ENCODE peak calls at places on chromosome 1, in seven cellular contexts. One of them, this sample, is unnamed.

GRCh38 chr1:240093120-240093961 is 1.7 kb downstream of the FMN2 start:
- DNase-seq in IMR-90: no peak
- DNase-seq in H9: peak
- DNase-seq in mesenchymal stem cell: peak
- DNase-seq in H1: no peak
- DNase-seq in mesendoderm: peak
- DNase-seq in trophoblast cell: no peak
- DNase-seq in this sample: peak

GRCh38 chr1:113929750-113930498 is 800 bp downstream of the HIPK1 start:
- DNase-seq in H1: no peak
- DNase-seq in IMR-90: peak
- DNase-seq in mesendoderm: peak
- DNase-seq in H9: no peak
- DNase-seq in trophoblast cell: peak
- DNase-seq in mesenchymal stem cell: no peak
- DNase-seq in this sample: peak

GRCh38 chr1:203331224-203331623 is 19.7 kb downstream of the FMOD start:
- DNase-seq in mesenchymal stem cell: no peak
- DNase-seq in IMR-90: no peak
- DNase-seq in trophoblast cell: no peak
- DNase-seq in H1: no peak
- DNase-seq in mesendoderm: no peak
- DNase-seq in H9: no peak
- DNase-seq in this sample: no peak

GRCh38 chr1:36083635-36084501 is at the start of gene TEKT2:
- DNase-seq in mesendoderm: peak
- DNase-seq in H9: peak
- DNase-seq in mesenchymal stem cell: peak
- DNase-seq in IMR-90: no peak
- DNase-seq in trophoblast cell: no peak
- DNase-seq in H1: no peak
- DNase-seq in this sample: peak

GRCh38 chr1:100535264-100535663 is 2.7 kb upstream of the GPR88 start:
- DNase-seq in H1: no peak
- DNase-seq in trophoblast cell: no peak
- DNase-seq in mesendoderm: no peak
- DNase-seq in IMR-90: no peak
- DNase-seq in mesenchymal stem cell: no peak
- DNase-seq in H9: no peak
- DNase-seq in this sample: no peak

GRCh38 chr1:158930504-158930903 is 848 bp upstream of the PYHIN1 start:
- DNase-seq in mesenchymal stem cell: no peak
- DNase-seq in H9: no peak
- DNase-seq in H1: no peak
- DNase-seq in IMR-90: no peak
- DNase-seq in mesendoderm: no peak
- DNase-seq in trophoblast cell: no peak
- DNase-seq in this sample: no peak

GRCh38 chr1:109793486-109794318 is 30.0 kb upstream of the EPS8L3 start:
- DNase-seq in H9: peak
- DNase-seq in mesenchymal stem cell: peak
- DNase-seq in IMR-90: peak
- DNase-seq in trophoblast cell: no peak
- DNase-seq in H1: no peak
- DNase-seq in mesendoderm: peak
- DNase-seq in this sample: no peak

GRCh38 chr1:905071-905749 is 18.5 kb upstream of the SAMD11 start:
- DNase-seq in H1: no peak
- DNase-seq in H9: peak
- DNase-seq in mesenchymal stem cell: peak
- DNase-seq in trophoblast cell: peak
- DNase-seq in mesendoderm: peak
- DNase-seq in IMR-90: no peak
- DNase-seq in this sample: no peak

GRCh38 chr1:10721381-10722321 is 74.8 kb downstream of the CASZ1 start:
- DNase-seq in trophoblast cell: peak
- DNase-seq in mesendoderm: peak
- DNase-seq in IMR-90: no peak
- DNase-seq in H1: no peak
- DNase-seq in mesenchymal stem cell: no peak
- DNase-seq in H9: peak
- DNase-seq in this sample: no peak

GRCh38 chr1:111439461-111440351 is 9.3 kb downstream of the WDR77 start:
- DNase-seq in mesendoderm: no peak
- DNase-seq in mesenchymal stem cell: no peak
- DNase-seq in H1: no peak
- DNase-seq in H9: no peak
- DNase-seq in trophoblast cell: no peak
- DNase-seq in IMR-90: peak
- DNase-seq in this sample: no peak

GRCh38 chr1:17013598-17014320 is 2.0 kb upstream of the ATP13A2 start:
- DNase-seq in IMR-90: no peak
- DNase-seq in mesenchymal stem cell: no peak
- DNase-seq in H9: no peak
- DNase-seq in trophoblast cell: no peak
- DNase-seq in mesendoderm: no peak
- DNase-seq in H1: no peak
- DNase-seq in this sample: no peak
- H2BK120ac ChIP-seq in IMR-90: no peak
- H2BK120ac ChIP-seq in mesenchymal stem cell: no peak
- H2BK120ac ChIP-seq in H9: no peak
- H2BK120ac ChIP-seq in trophoblast cell: no peak
- H2BK120ac ChIP-seq in mesendoderm: no peak
- H2BK120ac ChIP-seq in H1: peak
- H2BK120ac ChIP-seq in this sample: no peak

DNA sequence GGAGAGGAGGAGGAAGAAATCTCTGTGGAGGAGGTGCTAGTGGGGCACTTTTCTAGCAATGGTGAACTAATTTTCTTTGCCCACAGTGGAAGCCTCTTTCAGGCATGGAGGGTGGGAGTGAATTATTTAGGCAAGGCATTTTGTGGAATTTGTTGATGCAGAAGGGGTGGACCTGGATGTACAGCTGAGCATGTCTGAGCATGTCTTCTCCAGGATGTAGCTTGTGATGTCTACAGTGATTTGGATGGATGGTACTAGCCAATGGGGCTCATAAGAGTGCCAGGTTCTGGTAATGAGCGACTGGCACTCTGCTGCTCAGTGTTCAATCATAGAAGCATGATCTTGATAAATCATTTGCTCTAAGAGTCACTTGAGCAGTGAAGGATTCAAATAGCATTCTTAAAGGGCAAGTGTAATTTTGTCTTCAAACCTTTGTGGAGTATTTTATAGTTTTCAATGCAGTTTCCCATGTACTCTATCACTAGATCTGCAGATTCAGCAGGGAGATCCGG is 153.9 kb upstream of the LMO4 start:
- DNase-seq in mesenchymal stem cell: no peak
- DNase-seq in H9: no peak
- DNase-seq in H1: no peak
- DNase-seq in IMR-90: no peak
- DNase-seq in mesendoderm: no peak
- DNase-seq in trophoblast cell: no peak
- DNase-seq in this sample: no peak
- H2BK120ac ChIP-seq in mesenchymal stem cell: no peak
- H2BK120ac ChIP-seq in H9: no peak
- H2BK120ac ChIP-seq in H1: no peak
- H2BK120ac ChIP-seq in IMR-90: peak
- H2BK120ac ChIP-seq in mesendoderm: no peak
- H2BK120ac ChIP-seq in trophoblast cell: peak
- H2BK120ac ChIP-seq in this sample: no peak

DNA sequence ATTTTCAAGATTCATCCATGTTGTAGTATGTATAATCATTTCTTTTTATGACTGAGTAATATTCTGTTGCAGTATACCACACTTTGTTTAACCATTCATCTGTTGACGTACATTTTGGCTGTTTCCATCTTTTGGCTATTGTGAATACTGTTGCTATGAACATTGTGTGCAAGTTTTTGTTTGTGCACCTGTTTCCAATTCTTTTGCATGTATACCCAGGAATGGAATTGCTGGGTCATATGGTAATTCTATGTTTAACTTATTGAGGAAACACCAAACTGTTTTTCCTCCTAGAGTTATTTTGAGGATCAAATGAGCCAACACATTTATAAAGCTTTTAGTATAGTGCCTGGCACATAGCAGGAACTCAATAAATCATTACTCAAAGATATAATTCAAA is 49.2 kb upstream of the MAN1A2 start:
- DNase-seq in IMR-90: no peak
- DNase-seq in mesenchymal stem cell: no peak
- DNase-seq in H1: no peak
- DNase-seq in H9: no peak
- DNase-seq in mesendoderm: no peak
- DNase-seq in trophoblast cell: no peak
- DNase-seq in this sample: no peak
- H2BK120ac ChIP-seq in IMR-90: no peak
- H2BK120ac ChIP-seq in mesenchymal stem cell: no peak
- H2BK120ac ChIP-seq in H1: no peak
- H2BK120ac ChIP-seq in H9: no peak
- H2BK120ac ChIP-seq in mesendoderm: no peak
- H2BK120ac ChIP-seq in trophoblast cell: no peak
- H2BK120ac ChIP-seq in this sample: no peak

GRCh38 chr1:61420243-61420642 is 304.7 kb downstream of the TM2D1 start:
- DNase-seq in mesendoderm: no peak
- DNase-seq in mesenchymal stem cell: no peak
- DNase-seq in H9: no peak
- DNase-seq in trophoblast cell: no peak
- DNase-seq in IMR-90: no peak
- DNase-seq in H1: no peak
- DNase-seq in this sample: no peak
- H2BK120ac ChIP-seq in mesendoderm: no peak
- H2BK120ac ChIP-seq in mesenchymal stem cell: no peak
- H2BK120ac ChIP-seq in H9: no peak
- H2BK120ac ChIP-seq in trophoblast cell: no peak
- H2BK120ac ChIP-seq in IMR-90: no peak
- H2BK120ac ChIP-seq in H1: no peak
- H2BK120ac ChIP-seq in this sample: no peak

GRCh38 chr1:153357076-153357852 is 390 bp upstream of the S100A9 start:
- DNase-seq in mesenchymal stem cell: no peak
- DNase-seq in H1: no peak
- DNase-seq in trophoblast cell: peak
- DNase-seq in IMR-90: no peak
- DNase-seq in H9: no peak
- DNase-seq in mesendoderm: no peak
- DNase-seq in this sample: no peak
- H2BK120ac ChIP-seq in mesenchymal stem cell: no peak
- H2BK120ac ChIP-seq in H1: no peak
- H2BK120ac ChIP-seq in trophoblast cell: no peak
- H2BK120ac ChIP-seq in IMR-90: no peak
- H2BK120ac ChIP-seq in H9: no peak
- H2BK120ac ChIP-seq in mesendoderm: no peak
- H2BK120ac ChIP-seq in this sample: no peak

GRCh38 chr1:21841852-21842466 is 29.9 kb downstream of the LDLRAD2 start:
- DNase-seq in trophoblast cell: no peak
- DNase-seq in H1: no peak
- DNase-seq in H9: no peak
- DNase-seq in IMR-90: no peak
- DNase-seq in mesenchymal stem cell: no peak
- DNase-seq in mesendoderm: no peak
- DNase-seq in this sample: no peak
- H2BK120ac ChIP-seq in trophoblast cell: no peak
- H2BK120ac ChIP-seq in H1: no peak
- H2BK120ac ChIP-seq in H9: no peak
- H2BK120ac ChIP-seq in IMR-90: no peak
- H2BK120ac ChIP-seq in mesenchymal stem cell: no peak
- H2BK120ac ChIP-seq in mesendoderm: no peak
- H2BK120ac ChIP-seq in this sample: no peak

DNA sequence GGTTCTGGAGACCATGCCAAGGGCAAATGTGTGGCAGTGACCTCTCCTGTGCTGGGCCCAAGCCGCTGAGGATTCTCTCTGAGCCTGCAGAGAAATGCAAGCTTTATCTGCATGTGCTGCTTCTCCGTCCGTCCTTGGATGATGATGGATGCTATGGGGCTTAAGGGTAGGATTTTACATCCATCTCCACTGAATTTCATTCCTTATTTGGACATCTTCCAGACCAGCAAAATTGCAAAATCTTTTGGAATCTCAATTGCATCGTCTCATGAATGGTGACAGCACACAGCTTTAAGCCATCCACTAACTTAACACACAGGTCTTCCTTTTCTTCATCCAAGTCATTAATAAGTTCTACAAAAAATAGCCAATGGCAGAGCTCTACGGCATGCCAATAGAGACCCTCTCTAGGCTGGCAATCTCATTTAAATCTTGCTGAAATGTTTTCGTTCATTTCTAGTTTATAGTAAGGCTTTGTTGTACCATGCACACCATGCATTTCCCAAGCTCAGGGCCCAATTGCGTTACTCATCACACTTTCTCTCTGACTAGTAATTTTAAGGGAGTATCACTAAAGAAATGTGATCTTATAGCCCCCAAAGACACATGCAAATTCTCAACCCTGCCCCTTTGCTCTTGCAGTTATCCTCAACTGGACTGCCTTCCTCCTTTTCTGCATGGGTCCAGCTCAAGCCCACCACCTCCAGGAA is 11.1 kb downstream of the BATF3 start:
- DNase-seq in trophoblast cell: peak
- DNase-seq in mesendoderm: no peak
- DNase-seq in mesenchymal stem cell: peak
- DNase-seq in H9: peak
- DNase-seq in H1: no peak
- DNase-seq in IMR-90: peak
- DNase-seq in this sample: no peak
- H2BK120ac ChIP-seq in trophoblast cell: no peak
- H2BK120ac ChIP-seq in mesendoderm: no peak
- H2BK120ac ChIP-seq in mesenchymal stem cell: no peak
- H2BK120ac ChIP-seq in H9: no peak
- H2BK120ac ChIP-seq in H1: no peak
- H2BK120ac ChIP-seq in IMR-90: peak
- H2BK120ac ChIP-seq in this sample: no peak

GRCh38 chr1:228766788-228767187 is 31.5 kb downstream of the RHOU start:
- DNase-seq in IMR-90: no peak
- DNase-seq in mesendoderm: no peak
- DNase-seq in mesenchymal stem cell: no peak
- DNase-seq in H1: no peak
- DNase-seq in H9: no peak
- DNase-seq in trophoblast cell: no peak
- DNase-seq in this sample: no peak

GRCh38 chr1:228768345-228768717 is 33.1 kb downstream of the RHOU start:
- DNase-seq in mesendoderm: no peak
- DNase-seq in H9: no peak
- DNase-seq in mesenchymal stem cell: no peak
- DNase-seq in IMR-90: no peak
- DNase-seq in H1: no peak
- DNase-seq in trophoblast cell: no peak
- DNase-seq in this sample: no peak

GRCh38 chr1:228772516-228773212 is 37.4 kb downstream of the RHOU start:
- DNase-seq in IMR-90: no peak
- DNase-seq in trophoblast cell: no peak
- DNase-seq in mesendoderm: no peak
- DNase-seq in H9: no peak
- DNase-seq in H1: no peak
- DNase-seq in mesenchymal stem cell: no peak
- DNase-seq in this sample: no peak

GRCh38 chr1:228767636-228768344 is 32.5 kb downstream of the RHOU start:
- DNase-seq in H1: no peak
- DNase-seq in mesendoderm: no peak
- DNase-seq in trophoblast cell: peak
- DNase-seq in H9: no peak
- DNase-seq in mesenchymal stem cell: no peak
- DNase-seq in IMR-90: no peak
- DNase-seq in this sample: no peak

GRCh38 chr1:228770779-228771223 is 35.5 kb downstream of the RHOU start:
- DNase-seq in IMR-90: no peak
- DNase-seq in trophoblast cell: no peak
- DNase-seq in H1: no peak
- DNase-seq in mesendoderm: no peak
- DNase-seq in mesenchymal stem cell: no peak
- DNase-seq in H9: no peak
- DNase-seq in this sample: no peak
- H2BK120ac ChIP-seq in IMR-90: no peak
- H2BK120ac ChIP-seq in trophoblast cell: no peak
- H2BK120ac ChIP-seq in H1: no peak
- H2BK120ac ChIP-seq in mesendoderm: no peak
- H2BK120ac ChIP-seq in mesenchymal stem cell: no peak
- H2BK120ac ChIP-seq in H9: no peak
- H2BK120ac ChIP-seq in this sample: no peak

GRCh38 chr1:23911924-23912323 is 1.2 kb downstream of the CNR2 start:
- DNase-seq in mesendoderm: no peak
- DNase-seq in H9: no peak
- DNase-seq in IMR-90: no peak
- DNase-seq in mesenchymal stem cell: no peak
- DNase-seq in trophoblast cell: no peak
- DNase-seq in H1: no peak
- DNase-seq in this sample: no peak
- H2BK120ac ChIP-seq in mesendoderm: no peak
- H2BK120ac ChIP-seq in H9: no peak
- H2BK120ac ChIP-seq in IMR-90: no peak
- H2BK120ac ChIP-seq in mesenchymal stem cell: no peak
- H2BK120ac ChIP-seq in trophoblast cell: no peak
- H2BK120ac ChIP-seq in H1: no peak
- H2BK120ac ChIP-seq in this sample: no peak